ENCODE peak calls at places on chromosome 13, in nine cellular contexts. B is body of pancreas; X is adrenal gland; O is tibial nerve; T is neuronal stem cell; M is ovary; E is testis; K is tibial artery; N is CD8-positive, alpha-beta T cell. I is an unnamed sample.

GRCh38 chr13:31755803-31756212 is 16.5 kb downstream of the RXFP2 start:
- DNase-seq in N (no peak), X (no peak), M (no peak), O (no peak), T (no peak), B (no peak), K (no peak), E (no peak), I (no peak)

GRCh38 chr13:72255908-72256307 is 388.9 kb upstream of the DACH1 start:
- DNase-seq in M (no peak), T (peak; percentile 40), E (peak; percentile 27), X (peak; percentile 35), K (no peak), O (no peak), N (no peak), B (peak; percentile 56), I (no peak)

GRCh38 chr13:112713517-112714253 is 23.8 kb downstream of the ATP11A start:
- DNase-seq in N (no peak), X (no peak), O (no peak), B (no peak), T (no peak), M (no peak), E (peak; percentile 56), K (no peak), I (no peak)

GRCh38 chr13:110759710-110760109 is 46.2 kb downstream of the ING1 start:
- DNase-seq in X (no peak), T (no peak), O (no peak), N (no peak), E (no peak), M (no peak), B (no peak), K (no peak), I (no peak)

GRCh38 chr13:92823059-92823458 is 403.5 kb upstream of the GPC6 start:
- DNase-seq in B (no peak), M (no peak), T (no peak), K (no peak), O (no peak), N (no peak), E (no peak), X (no peak), I (no peak)

GRCh38 chr13:111247552-111247951 is 72.9 kb upstream of the TEX29 start:
- DNase-seq in E (no peak), O (no peak), B (peak; percentile 76), N (no peak), K (no peak), T (no peak), X (no peak), M (no peak), I (peak; percentile 22)

GRCh38 chr13:89457977-89458376 is 1786.8 kb downstream of the SLITRK5 start:
- DNase-seq in K (no peak), N (no peak), E (no peak), M (no peak), O (no peak), B (no peak), X (no peak), T (no peak), I (no peak)

GRCh38 chr13:71922191-71922590 is 55.2 kb upstream of the DACH1 start:
- DNase-seq in K (no peak), B (peak; percentile 9), M (no peak), O (no peak), T (no peak), X (no peak), E (no peak), N (no peak), I (no peak)

GRCh38 chr13:86464193-86464592 is 665.0 kb upstream of the SLITRK6 start:
- DNase-seq in B (no peak), M (no peak), N (no peak), X (no peak), T (no peak), K (no peak), E (no peak), O (no peak), I (no peak)

GRCh38 chr13:93559718-93560117 is 333.1 kb downstream of the GPC6 start:
- DNase-seq in E (no peak), B (no peak), N (no peak), X (no peak), M (no peak), O (no peak), T (no peak), K (no peak), I (no peak)

GRCh38 chr13:99971576-99972189 is at the start of gene ZIC5:
- DNase-seq in T (peak; percentile 89), O (no peak), B (no peak), E (no peak), K (no peak), N (no peak), M (no peak), X (no peak), I (no peak)

GRCh38 chr13:59424661-59425060 is 739.1 kb downstream of the DIAPH3 start:
- DNase-seq in B (no peak), M (no peak), X (no peak), E (no peak), O (no peak), T (no peak), K (no peak), N (no peak), I (no peak)

GRCh38 chr13:33717775-33718174 is 100.2 kb upstream of the RFC3 start:
- DNase-seq in T (no peak), K (no peak), M (no peak), N (no peak), O (no peak), X (no peak), E (no peak), B (no peak), I (no peak)

GRCh38 chr13:30983431-30983830 is 51.0 kb downstream of the TEX26 start:
- DNase-seq in O (no peak), M (no peak), B (no peak), T (no peak), N (no peak), E (no peak), X (no peak), K (no peak), I (no peak)

GRCh38 chr13:33691980-33692379 is 126.0 kb upstream of the RFC3 start:
- DNase-seq in T (no peak), E (peak; percentile 72), N (no peak), B (no peak), O (no peak), K (no peak), X (no peak), M (no peak), I (no peak)

GRCh38 chr13:112055032-112055416 is 11.9 kb upstream of the SOX1 start:
- DNase-seq in K (no peak), X (no peak), O (no peak), T (no peak), B (no peak), E (no peak), M (no peak), N (no peak), I (no peak)

GRCh38 chr13:22915442-22916082 is 265.2 kb upstream of the SGCG start:
- DNase-seq in E (peak; percentile 89), O (no peak), N (no peak), T (peak; percentile 52), M (peak; percentile 55), B (peak; percentile 48), X (peak; percentile 41), K (peak; percentile 38), I (no peak)
- H3K4me3 ChIP-seq in E (peak overlapping the region; percentile 72), O (peak overlapping the region; percentile 56), N (no peak overlapping the region), T (peak overlapping the region; percentile 89), M (peak overlapping the region; percentile 79), B (peak overlapping the region; percentile 38), X (no peak overlapping the region), K (peak overlapping the region; percentile 59), I (peak overlapping the region; percentile 82)

DNA sequence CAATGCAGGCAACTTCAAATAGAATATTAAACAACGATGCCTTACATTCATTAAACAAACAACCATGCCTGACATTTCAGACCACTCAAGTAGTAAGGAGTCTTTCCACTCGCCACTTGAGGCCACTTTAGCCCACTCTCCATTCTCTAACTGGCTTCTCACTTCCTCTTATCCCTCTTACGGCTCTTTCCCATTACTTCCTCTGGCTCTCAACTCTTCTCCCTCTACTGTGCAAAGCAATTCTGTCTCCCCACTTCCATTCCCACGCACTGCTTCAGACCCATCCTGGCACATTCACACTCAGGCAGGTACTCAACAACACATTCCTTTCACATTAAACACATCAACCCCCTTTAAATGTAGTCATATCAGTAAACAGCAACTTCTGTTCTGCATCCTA is 229.8 kb upstream of the IPO5 start:
- DNase-seq in K (no peak), T (no peak), B (no peak), O (no peak), E (no peak), X (no peak), M (no peak), N (no peak), I (no peak)
- H3K27ac ChIP-seq in K (peak overlapping the region; percentile 25), T (no peak overlapping the region), B (no peak overlapping the region), O (no peak overlapping the region), E (no peak overlapping the region), X (no peak overlapping the region), M (no peak overlapping the region), N (no peak overlapping the region), I (no peak overlapping the region)

DNA sequence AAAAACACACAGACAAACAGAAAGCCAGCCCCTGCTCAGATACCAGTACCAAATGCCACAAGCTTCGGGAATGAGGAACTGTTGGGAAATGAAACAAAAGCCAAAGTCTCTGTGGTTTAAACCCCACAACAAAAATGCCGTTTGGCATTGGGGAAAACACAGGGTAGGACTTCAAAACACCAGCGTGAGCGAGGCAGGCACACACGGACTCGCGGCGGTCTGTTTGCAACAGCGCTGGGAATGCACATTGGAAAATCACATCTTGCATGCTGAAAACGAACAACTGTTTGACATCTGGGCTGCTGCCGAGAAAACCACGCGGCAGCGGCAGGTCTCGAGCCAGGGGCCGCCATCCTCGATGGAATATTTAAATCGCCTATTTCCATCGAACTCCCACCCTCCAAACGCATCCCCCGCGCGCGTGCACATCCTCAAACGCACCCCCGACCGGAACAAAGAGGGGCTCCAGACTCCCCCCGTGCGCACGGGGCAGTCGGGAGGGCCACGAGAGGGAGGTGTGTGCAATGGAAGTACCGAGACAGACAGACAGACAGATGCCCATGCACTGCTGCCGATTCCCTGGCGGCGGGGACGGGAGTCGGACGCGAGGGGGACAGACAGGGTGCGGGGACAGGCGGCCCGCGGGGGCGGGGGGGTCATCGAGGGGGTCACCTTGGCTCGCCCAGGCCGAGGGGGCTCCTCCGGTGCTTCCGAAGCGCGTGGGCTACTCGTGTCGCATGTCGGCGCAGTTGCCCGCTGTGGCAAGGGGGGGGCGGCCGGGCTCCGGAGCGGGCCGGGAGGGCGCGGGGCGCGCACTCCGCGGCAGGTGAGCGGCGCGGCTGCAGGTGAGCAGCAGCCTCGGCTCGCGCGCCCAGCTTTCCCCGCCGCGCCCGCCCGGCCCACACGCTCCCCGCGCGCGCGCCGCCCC is at the start of gene GPR12:
- DNase-seq in B (no peak), M (no peak), K (no peak), O (no peak), E (no peak), T (no peak), X (no peak), N (no peak), I (no peak)
- H3K4me3 ChIP-seq in B (peak within 1 kb of the TSS; percentile 3), M (no peak within 1 kb of the TSS), K (peak within 1 kb of the TSS; percentile 17), O (peak within 1 kb of the TSS; percentile 33), E (peak within 1 kb of the TSS; percentile 37), T (peak within 1 kb of the TSS; percentile 79), X (no peak within 1 kb of the TSS), N (peak within 1 kb of the TSS; percentile 43), I (peak within 1 kb of the TSS; percentile 66)

DNA sequence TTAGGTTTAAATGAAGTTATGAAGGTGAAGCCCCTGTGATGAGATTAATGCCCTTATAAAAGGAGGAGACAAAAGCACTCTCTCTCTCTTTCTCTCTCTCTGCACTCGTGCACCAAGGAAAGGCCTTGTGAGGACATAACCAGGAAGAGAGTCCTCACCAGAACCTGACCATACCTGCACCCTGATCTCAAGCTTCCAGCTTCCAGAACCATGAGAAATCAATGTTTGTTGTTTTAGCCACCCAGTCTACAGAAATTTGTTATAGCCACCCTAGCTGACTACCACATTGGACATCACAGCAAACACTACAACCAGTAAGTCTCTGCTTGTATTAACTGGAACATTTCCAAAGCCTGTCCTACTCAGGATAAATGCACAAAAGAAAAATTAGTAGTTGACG is 34.7 kb upstream of the WDFY2 start:
- DNase-seq in K (no peak), E (no peak), X (no peak), M (no peak), O (no peak), N (no peak), T (no peak), B (no peak), I (no peak)
- H3K27ac ChIP-seq in K (no peak overlapping the region), E (no peak overlapping the region), X (no peak overlapping the region), M (no peak overlapping the region), O (no peak overlapping the region), N (no peak overlapping the region), T (no peak overlapping the region), B (no peak overlapping the region), I (no peak overlapping the region)

I was measured in breast epithelium.